ENCODE peak calls at places on chromosome 19, in seven cellular contexts. O is thoracic aorta; T is coronary artery; C is testis; L is endodermal cell; V is mammary epithelial cell; I is CD4-positive, alpha-beta T cell. W is an unnamed sample.

GRCh38 chr19:41753936-41754529 is 1.3 kb upstream of the CEACAM6 start:
- DNase-seq in O (no peak), T (no peak), C (peak), L (peak), V (peak), I (peak), W (peak)

GRCh38 chr19:44313231-44313630 is 8.4 kb upstream of the ZNF235 start:
- DNase-seq in O (no peak), T (no peak), C (no peak), L (no peak), V (no peak), I (no peak), W (no peak)

GRCh38 chr19:45637890-45638667 is 1.1 kb downstream of the EML2 start:
- DNase-seq in O (no peak), T (no peak), C (peak), L (peak), V (peak), I (no peak), W (peak)

GRCh38 chr19:5492281-5492812 is 37.1 kb downstream of the ZNRF4 start:
- DNase-seq in O (no peak), T (no peak), C (no peak), L (no peak), V (no peak), I (no peak), W (no peak)

GRCh38 chr19:18009412-18010066 is 1.6 kb downstream of the ARRDC2 start:
- DNase-seq in O (no peak), T (no peak), C (no peak), L (no peak), V (no peak), I (no peak), W (no peak)

GRCh38 chr19:49592486-49593232 is 1.7 kb downstream of the PRR12 start:
- DNase-seq in O (no peak), T (no peak), C (no peak), L (peak), V (peak), I (no peak), W (peak)

GRCh38 chr19:42528354-42529247 is at the start of gene CEACAM1:
- DNase-seq in O (no peak), T (no peak), C (peak), L (no peak), V (peak), I (peak), W (peak)

GRCh38 chr19:7260161-7260560 is 34.1 kb downstream of the INSR start:
- DNase-seq in O (no peak), T (no peak), C (no peak), L (no peak), V (no peak), I (no peak), W (no peak)

GRCh38 chr19:29795882-29796523 is 15.8 kb upstream of the CCNE1 start:
- DNase-seq in O (no peak), T (no peak), C (no peak), L (peak), V (no peak), I (no peak), W (no peak)

GRCh38 chr19:46303345-46303701 is 6.5 kb downstream of the HIF3A start:
- DNase-seq in O (no peak), T (no peak), C (no peak), L (no peak), V (no peak), I (no peak), W (no peak)

GRCh38 chr19:12665646-12666304 is 767 bp downstream of the MAN2B1 start:
- DNase-seq in O (no peak), T (no peak), C (no peak), L (no peak), V (no peak), I (no peak), W (no peak)

GRCh38 chr19:10105241-10106099 is 692 bp upstream of the PPAN start:
- DNase-seq in O (no peak), T (no peak), C (no peak), L (no peak), V (no peak), I (no peak), W (no peak)

GRCh38 chr19:18167011-18167410 is 6.6 kb upstream of the IFI30 start:
- DNase-seq in O (no peak), T (no peak), C (no peak), L (no peak), V (no peak), I (no peak), W (no peak)

GRCh38 chr19:30851646-30852045 is 479.5 kb downstream of the ZNF536 start:
- DNase-seq in O (no peak), T (no peak), C (no peak), L (no peak), V (no peak), I (no peak), W (no peak)

GRCh38 chr19:8567522-8568172 is 9.6 kb downstream of the MYO1F start:
- DNase-seq in O (no peak), T (no peak), C (peak), L (no peak), V (no peak), I (no peak), W (no peak)

GRCh38 chr19:5210556-5210955 is 130.1 kb downstream of the PTPRS start:
- DNase-seq in O (no peak), T (no peak), C (no peak), L (no peak), V (no peak), I (no peak), W (no peak)

GRCh38 chr19:29943615-29944014 is 1.6 kb downstream of the URI1 start:
- DNase-seq in O (no peak), T (no peak), C (no peak), L (no peak), V (no peak), I (no peak), W (no peak)

GRCh38 chr19:36257512-36257876 is 42.6 kb downstream of the ZNF146 start:
- DNase-seq in O (no peak), T (no peak), C (peak), L (no peak), V (no peak), I (no peak), W (no peak)

GRCh38 chr19:33303791-33304759 is 1.7 kb upstream of the CEBPA start:
- DNase-seq in O (no peak), T (peak), C (no peak), L (no peak), V (no peak), I (no peak), W (no peak)

GRCh38 chr19:5943623-5944022 is 29.6 kb downstream of the CAPS start:
- DNase-seq in O (no peak), T (no peak), C (no peak), L (no peak), V (no peak), I (no peak), W (no peak)

GRCh38 chr19:45049073-45049736 is 10.4 kb downstream of the CLASRP start:
- DNase-seq in O (no peak), T (no peak), C (no peak), L (no peak), V (peak), I (no peak), W (no peak)

GRCh38 chr19:30278882-30279254 is 93.3 kb upstream of the ZNF536 start:
- DNase-seq in O (no peak), T (no peak), C (no peak), L (no peak), V (no peak), I (no peak), W (no peak)

GRCh38 chr19:16062789-16063188 is 13.5 kb upstream of the TPM4 start:
- DNase-seq in O (no peak), T (no peak), C (peak), L (peak), V (no peak), I (peak), W (peak)
- H3K27ac ChIP-seq in O (no peak), T (no peak), C (no peak), L (no peak), V (no peak), I (no peak), W (no peak)

DNA sequence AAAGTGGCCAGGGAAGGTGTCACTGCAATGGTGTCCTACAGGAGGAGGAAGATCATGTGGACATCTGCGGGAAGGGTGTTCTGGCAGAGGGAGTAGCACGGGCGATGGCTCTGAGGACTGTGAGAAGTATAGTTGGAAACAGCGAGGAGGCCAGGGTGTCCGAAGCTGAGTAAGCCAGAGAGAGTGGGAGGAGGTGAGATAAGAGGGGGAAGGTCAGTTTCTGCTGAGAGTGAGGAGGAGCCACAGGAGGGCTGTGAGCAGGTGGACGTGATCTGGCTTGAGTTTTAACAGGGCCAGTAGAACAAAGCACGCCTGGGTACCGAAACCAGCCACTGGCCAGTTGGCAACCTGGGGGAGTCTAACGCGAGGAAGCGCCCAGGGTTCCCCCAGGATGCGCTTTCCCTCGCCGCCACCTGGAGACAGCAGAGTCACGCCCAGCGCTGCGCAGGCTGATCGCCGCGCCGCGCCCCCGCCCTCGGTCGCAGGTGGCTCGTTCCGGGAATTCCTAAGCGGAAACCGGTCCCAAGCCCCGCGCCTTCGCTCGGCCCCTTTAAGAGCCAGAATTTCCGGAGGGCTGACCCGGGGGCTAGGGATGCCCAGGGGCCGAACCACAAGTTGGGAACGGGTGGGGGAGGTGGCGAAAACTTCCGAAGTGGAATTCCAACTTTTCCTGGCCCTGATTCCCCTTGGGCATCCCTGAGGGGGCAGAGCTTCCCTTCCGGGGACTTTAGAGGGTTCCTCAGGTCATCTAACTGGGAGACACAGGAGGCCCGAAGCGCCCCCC is 1.1 kb upstream of the LSR start:
- DNase-seq in O (no peak), T (no peak), C (peak), L (peak), V (peak), I (peak), W (peak)
- TF ChIP-seq CTCF in O (peak), T (no peak), C (peak), L (peak), V (peak), I (peak), W (peak)

GRCh38 chr19:2701361-2702169 is 929 bp downstream of the GNG7 start:
- DNase-seq in O (no peak), T (no peak), C (no peak), L (no peak), V (no peak), I (no peak), W (no peak)
- H3K27ac ChIP-seq in O (no peak), T (no peak), C (peak), L (no peak), V (no peak), I (no peak), W (no peak)

DNA sequence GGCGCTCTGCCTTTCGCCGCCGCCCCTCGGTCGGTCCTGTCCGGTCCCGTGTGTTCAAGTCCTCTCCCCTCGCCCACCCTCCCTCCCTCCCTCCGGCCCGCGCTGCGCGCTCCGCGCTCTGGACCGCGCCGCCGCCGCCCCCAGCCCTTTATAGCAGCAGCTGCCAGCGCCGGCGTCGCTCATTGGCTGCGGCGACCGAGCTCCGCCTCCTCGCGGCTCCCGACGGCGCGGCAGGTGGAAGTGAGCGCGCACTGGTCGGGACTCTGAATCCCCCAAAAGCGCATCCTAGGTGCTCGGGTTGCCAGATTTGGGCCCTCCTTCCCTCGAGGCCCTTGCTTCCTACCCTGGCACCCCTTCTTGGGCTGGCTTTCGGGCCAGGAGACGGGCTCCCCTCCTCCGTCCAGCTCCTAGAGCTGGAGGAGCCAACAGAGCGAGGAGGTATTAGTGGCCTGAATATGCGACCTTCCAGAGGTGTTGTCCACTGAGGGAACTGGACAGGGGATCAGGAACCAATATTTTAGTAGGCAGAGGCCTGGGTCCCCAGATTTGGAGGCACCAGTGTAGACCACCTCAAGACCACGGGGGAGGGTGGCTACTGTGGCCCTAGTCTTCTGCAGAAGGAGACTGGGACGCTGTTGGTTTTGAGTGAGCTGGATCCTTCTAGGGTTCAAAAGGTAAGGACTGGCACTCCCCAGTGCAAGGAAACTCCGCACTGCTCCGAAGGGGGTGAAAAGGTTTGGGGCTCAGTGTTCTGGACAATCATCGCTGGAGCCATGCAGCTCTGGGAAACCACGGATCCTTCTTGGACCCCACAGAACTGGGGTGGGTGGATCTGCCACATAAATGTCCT is at the start of gene ELAVL3:
- DNase-seq in O (no peak), T (no peak), C (no peak), L (peak), V (no peak), I (no peak), W (no peak)
- TF ChIP-seq CTCF in O (no peak), T (no peak), C (no peak), L (peak), V (no peak), I (no peak), W (no peak)

DNA sequence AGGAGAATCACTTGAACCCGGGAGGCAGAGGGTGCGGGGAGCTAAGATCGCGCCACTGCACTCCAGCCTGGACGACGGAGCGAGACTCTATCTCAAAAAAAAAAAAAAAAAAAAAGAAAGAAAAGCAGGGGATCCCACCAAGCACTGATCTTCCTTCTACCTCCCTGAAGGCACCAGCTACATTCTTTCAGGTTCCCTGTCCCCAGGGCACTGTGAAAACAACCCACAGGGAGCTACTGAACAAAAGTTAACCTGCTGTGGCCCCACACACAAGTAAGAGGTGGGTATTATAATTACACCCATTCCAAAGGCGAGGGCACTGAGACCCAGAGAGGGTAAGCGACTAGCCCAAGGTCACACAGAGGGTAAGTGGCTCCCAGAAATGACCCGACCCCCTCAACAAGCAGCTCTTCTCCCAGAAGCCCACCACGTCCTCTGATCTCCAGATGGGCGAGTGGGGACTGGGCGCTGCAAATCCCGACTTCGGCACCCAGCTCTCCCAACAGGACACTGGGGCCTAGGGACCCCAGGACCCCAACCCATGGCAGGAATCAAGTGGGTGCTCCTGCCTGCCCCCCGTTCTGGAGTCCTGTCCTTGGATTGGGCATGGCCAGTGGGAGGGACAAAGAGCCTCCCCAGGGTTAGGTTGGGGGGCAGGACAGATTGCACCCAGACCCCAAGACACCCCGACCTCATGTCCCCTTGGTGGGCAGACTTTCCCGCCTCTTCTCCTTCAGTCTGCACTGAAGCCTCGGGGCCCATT is 2.4 kb downstream of the LMNB2 start:
- DNase-seq in O (no peak), T (no peak), C (no peak), L (no peak), V (no peak), I (no peak), W (no peak)
- H3K27ac ChIP-seq in O (no peak), T (no peak), C (no peak), L (no peak), V (no peak), I (no peak), W (peak)

DNA sequence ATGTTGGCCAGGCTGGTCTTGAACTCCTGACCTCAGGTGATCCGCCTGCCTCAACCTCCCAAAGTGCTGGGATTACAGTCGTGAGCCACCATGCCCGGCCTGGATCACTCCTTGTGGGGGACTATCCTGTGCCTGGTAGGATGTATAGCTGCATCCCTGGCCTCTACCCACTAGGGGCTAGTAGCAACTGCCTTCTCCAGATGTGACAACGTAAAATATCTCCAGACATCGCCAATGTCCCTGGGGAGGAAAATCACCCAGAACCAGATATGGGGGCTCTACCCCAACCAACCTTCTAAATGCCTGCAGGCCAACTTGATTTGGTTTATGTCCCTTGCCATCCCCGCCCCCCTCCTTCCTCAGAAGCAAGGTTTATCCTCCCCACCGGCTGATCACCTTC is 12.7 kb downstream of the TM6SF2 start:
- DNase-seq in O (no peak), T (no peak), C (no peak), L (no peak), V (no peak), I (no peak), W (no peak)
- TF ChIP-seq CTCF in O (no peak), T (no peak), C (no peak), L (peak), V (no peak), I (no peak), W (no peak)